ENCODE peak calls at places on chromosomes 12 and 14, in seven cellular contexts. Q, R, F, P, Y, H and M are unnamed samples.

GRCh38 chr14:94000986-94001385 is 3.9 kb downstream of the CCDC197 start:
- DNase-seq in F (no peak), R (no peak), Q (no peak), H (no peak), Y (no peak), P (no peak), M (no peak)

GRCh38 chr12:40248585-40249297 is 23.9 kb downstream of the LRRK2 start:
- DNase-seq in P (no peak), F (no peak), R (no peak), Q (peak; percentile 18), H (no peak), Y (no peak), M (no peak)

GRCh38 chr14:30196861-30197260 is 269.2 kb upstream of the PRKD1 start:
- DNase-seq in F (no peak), Y (no peak), H (no peak), Q (no peak), P (no peak), R (no peak), M (no peak)

GRCh38 chr14:65791551-65791981 is 379.0 kb downstream of the FUT8 start:
- DNase-seq in P (no peak), H (peak; percentile 5), Q (peak; percentile 5), F (peak; percentile 21), R (no peak), Y (no peak), M (peak; percentile 45)

GRCh38 chr12:124814741-124815613 is 48.7 kb downstream of the SCARB1 start:
- DNase-seq in Y (no peak), P (no peak), F (no peak), H (no peak), R (no peak), Q (no peak), M (no peak)

GRCh38 chr14:50659327-50659974 is 8.7 kb downstream of the SAV1 start:
- DNase-seq in H (no peak), P (no peak), F (no peak), R (no peak), Y (no peak), Q (no peak), M (no peak)

GRCh38 chr12:92676710-92677109 is 26.1 kb upstream of the PLEKHG7 start:
- DNase-seq in R (no peak), Y (no peak), Q (no peak), H (no peak), P (no peak), F (no peak), M (no peak)

GRCh38 chr14:51929920-51930682 is 59.2 kb upstream of the RTRAF start:
- DNase-seq in Y (no peak), R (no peak), H (no peak), F (no peak), P (no peak), Q (no peak), M (peak; percentile 14)

GRCh38 chr14:103361868-103362267 is 23.3 kb upstream of the MARK3 start:
- DNase-seq in R (peak; percentile 33), Y (peak; percentile 80), F (no peak), P (no peak), H (no peak), Q (peak; percentile 83), M (peak; percentile 99)

GRCh38 chr14:50599700-50600444 is 39.9 kb downstream of the ATL1 start:
- DNase-seq in Y (peak; percentile 36), H (no peak), R (peak; percentile 23), P (no peak), Q (peak; percentile 62), F (peak; percentile 13), M (peak; percentile 60)

GRCh38 chr12:113116875-113117274 is 18.7 kb downstream of the RASAL1 start:
- DNase-seq in F (no peak), H (no peak), R (no peak), Q (no peak), Y (no peak), P (no peak), M (no peak)

GRCh38 chr14:24408764-24409163 is 10.0 kb downstream of the NYNRIN start:
- DNase-seq in H (no peak), P (no peak), R (no peak), Y (no peak), F (no peak), Q (no peak), M (no peak)

GRCh38 chr12:58640314-58640713 is 280.0 kb downstream of the LRIG3 start:
- DNase-seq in P (no peak), F (no peak), R (no peak), H (no peak), Y (no peak), Q (no peak), M (peak; percentile 60)

GRCh38 chr12:125105600-125105999 is 40.4 kb downstream of the AACS start:
- DNase-seq in P (no peak), Q (no peak), Y (no peak), R (no peak), H (no peak), F (no peak), M (no peak)

GRCh38 chr12:1552171-1552570 is 42.2 kb downstream of the FBXL14 start:
- DNase-seq in F (no peak), R (no peak), Y (no peak), H (no peak), P (no peak), Q (no peak), M (no peak)

GRCh38 chr12:6211421-6211869 is 11.2 kb downstream of the CD9 start:
- DNase-seq in F (no peak), P (no peak), Q (no peak), Y (no peak), H (no peak), R (no peak), M (peak; percentile 91)

GRCh38 chr14:93747102-93747501 is 41.2 kb downstream of the PRIMA1 start:
- DNase-seq in F (no peak), Q (no peak), R (no peak), Y (no peak), P (no peak), H (no peak), M (no peak)

GRCh38 chr12:124433147-124433874 is 134.1 kb downstream of the NCOR2 start:
- DNase-seq in R (no peak), F (no peak), P (no peak), Q (no peak), H (no peak), Y (no peak), M (no peak)

GRCh38 chr12:111454716-111455447 is 49.2 kb downstream of the SH2B3 start:
- DNase-seq in F (no peak), P (no peak), Q (no peak), R (no peak), H (no peak), Y (no peak), M (no peak)

GRCh38 chr12:238736-239398 is 23.8 kb downstream of the SLC6A13 start:
- DNase-seq in F (no peak), Y (no peak), P (no peak), H (no peak), R (no peak), Q (no peak), M (no peak)

GRCh38 chr12:113095405-113095804 is 38.9 kb downstream of the DTX1 start:
- DNase-seq in P (no peak), R (no peak), Y (no peak), F (no peak), H (no peak), Q (no peak), M (no peak)

GRCh38 chr12:55742719-55743130 is at the start of gene GDF11:
- DNase-seq in R (peak; percentile 92), Y (peak; percentile 39), H (no peak), P (no peak), Q (peak; percentile 64), F (no peak), M (peak; percentile 74)
- TF ChIP-seq RFX5 in R (no peak), Y (no peak), H (no peak), P (no peak), Q (no peak), F (no peak), M (no peak)

GRCh38 chr14:55221186-55221585 is 29.8 kb upstream of the DLGAP5 start:
- DNase-seq in Q (no peak), H (no peak), F (no peak), R (no peak), Y (no peak), P (no peak), M (peak; percentile 78)
- TF ChIP-seq RFX5 in Q (no peak), H (no peak), F (no peak), R (no peak), Y (no peak), P (no peak), M (no peak)

DNA sequence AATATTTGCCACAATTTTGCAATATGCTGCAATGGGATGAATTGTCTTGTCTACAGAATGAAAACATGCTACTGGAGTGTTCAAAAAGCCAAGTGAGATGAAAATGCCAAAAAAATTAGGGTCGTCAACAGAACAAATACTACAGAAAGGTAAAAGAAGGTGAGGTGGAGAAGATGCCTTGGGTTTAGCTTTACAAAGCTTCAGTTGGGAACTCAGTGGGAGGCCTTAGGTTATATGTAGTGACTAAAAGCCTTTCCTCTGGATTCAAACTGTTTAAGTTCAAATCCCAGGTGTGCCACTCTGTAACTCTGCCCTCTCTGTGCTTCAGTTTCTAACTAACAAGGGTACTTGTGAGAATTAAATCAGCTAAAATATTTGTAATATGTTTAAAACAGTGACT is 84.9 kb upstream of the PDE3A start:
- DNase-seq in Y (no peak), Q (no peak), P (no peak), R (no peak), F (no peak), H (no peak), M (no peak)
- TF ChIP-seq RFX5 in Y (no peak), Q (no peak), P (no peak), R (no peak), F (no peak), H (no peak), M (no peak)

GRCh38 chr14:66910306-66910705 is 278.9 kb upstream of the GARIN2 start:
- DNase-seq in F (no peak), R (no peak), P (no peak), H (no peak), Q (no peak), Y (no peak), M (peak; percentile 29)
- TF ChIP-seq RFX5 in F (no peak), R (no peak), P (no peak), H (no peak), Q (no peak), Y (no peak), M (no peak)